ENCODE peak calls at places on chromosomes 6 and 20, in eight cellular contexts. One of them, this sample, is unnamed.

GRCh38 chr6:130602151-130602770 is 224.9 kb upstream of the SMLR1 start:
- DNase-seq in CD4-positive, alpha-beta T cell: no peak
- DNase-seq in cardiac fibroblast: peak; percentile 97
- DNase-seq in activated T-cell treated with anti-CD3 and anti-CD28 coated beads, Interleukin-2, amount 50 U/mL, for 24 hours: no peak
- DNase-seq in activated CD4-positive, alpha-beta T cell treated with anti-CD3 and anti-CD28 coated beads, Interleukin-2, amount 50 U/mL, for 24 hours: no peak
- DNase-seq in RKO: peak; percentile 96
- DNase-seq in hypothalamus: no peak
- DNase-seq in AG09309: peak; percentile 96
- DNase-seq in this sample: no peak

GRCh38 chr20:57439432-57439831 is 48.2 kb downstream of the RBM38 start:
- DNase-seq in CD4-positive, alpha-beta T cell: no peak
- DNase-seq in cardiac fibroblast: no peak
- DNase-seq in activated T-cell treated with anti-CD3 and anti-CD28 coated beads, Interleukin-2, amount 50 U/mL, for 24 hours: no peak
- DNase-seq in activated CD4-positive, alpha-beta T cell treated with anti-CD3 and anti-CD28 coated beads, Interleukin-2, amount 50 U/mL, for 24 hours: no peak
- DNase-seq in RKO: no peak
- DNase-seq in hypothalamus: peak; percentile 59
- DNase-seq in AG09309: no peak
- DNase-seq in this sample: no peak

GRCh38 chr6:164749126-164749758 is 560.2 kb downstream of the C6orf118 start:
- DNase-seq in CD4-positive, alpha-beta T cell: no peak
- DNase-seq in cardiac fibroblast: peak; percentile 12
- DNase-seq in activated T-cell treated with anti-CD3 and anti-CD28 coated beads, Interleukin-2, amount 50 U/mL, for 24 hours: no peak
- DNase-seq in activated CD4-positive, alpha-beta T cell treated with anti-CD3 and anti-CD28 coated beads, Interleukin-2, amount 50 U/mL, for 24 hours: no peak
- DNase-seq in RKO: no peak
- DNase-seq in hypothalamus: no peak
- DNase-seq in AG09309: no peak
- DNase-seq in this sample: no peak

GRCh38 chr6:101266063-101266462 is 127.4 kb upstream of the GRIK2 start:
- DNase-seq in CD4-positive, alpha-beta T cell: no peak
- DNase-seq in cardiac fibroblast: no peak
- DNase-seq in activated T-cell treated with anti-CD3 and anti-CD28 coated beads, Interleukin-2, amount 50 U/mL, for 24 hours: no peak
- DNase-seq in activated CD4-positive, alpha-beta T cell treated with anti-CD3 and anti-CD28 coated beads, Interleukin-2, amount 50 U/mL, for 24 hours: no peak
- DNase-seq in RKO: no peak
- DNase-seq in hypothalamus: no peak
- DNase-seq in AG09309: no peak
- DNase-seq in this sample: no peak

GRCh38 chr6:37675100-37675499 is 22.6 kb downstream of the MDGA1 start:
- DNase-seq in CD4-positive, alpha-beta T cell: no peak
- DNase-seq in cardiac fibroblast: no peak
- DNase-seq in activated T-cell treated with anti-CD3 and anti-CD28 coated beads, Interleukin-2, amount 50 U/mL, for 24 hours: no peak
- DNase-seq in activated CD4-positive, alpha-beta T cell treated with anti-CD3 and anti-CD28 coated beads, Interleukin-2, amount 50 U/mL, for 24 hours: no peak
- DNase-seq in RKO: no peak
- DNase-seq in hypothalamus: no peak
- DNase-seq in AG09309: no peak
- DNase-seq in this sample: no peak

GRCh38 chr6:165717732-165718465 is 54.9 kb upstream of the PDE10A start:
- DNase-seq in CD4-positive, alpha-beta T cell: no peak
- DNase-seq in cardiac fibroblast: peak; percentile 73
- DNase-seq in activated T-cell treated with anti-CD3 and anti-CD28 coated beads, Interleukin-2, amount 50 U/mL, for 24 hours: no peak
- DNase-seq in activated CD4-positive, alpha-beta T cell treated with anti-CD3 and anti-CD28 coated beads, Interleukin-2, amount 50 U/mL, for 24 hours: no peak
- DNase-seq in RKO: no peak
- DNase-seq in hypothalamus: no peak
- DNase-seq in AG09309: no peak
- DNase-seq in this sample: no peak

GRCh38 chr6:57242505-57242904 is 20.4 kb upstream of the RAB23 start:
- DNase-seq in CD4-positive, alpha-beta T cell: no peak
- DNase-seq in cardiac fibroblast: peak; percentile 97
- DNase-seq in activated T-cell treated with anti-CD3 and anti-CD28 coated beads, Interleukin-2, amount 50 U/mL, for 24 hours: no peak
- DNase-seq in activated CD4-positive, alpha-beta T cell treated with anti-CD3 and anti-CD28 coated beads, Interleukin-2, amount 50 U/mL, for 24 hours: no peak
- DNase-seq in RKO: peak; percentile 18
- DNase-seq in hypothalamus: no peak
- DNase-seq in AG09309: peak; percentile 89
- DNase-seq in this sample: no peak

GRCh38 chr6:16402501-16402900 is 164.1 kb downstream of the GMPR start:
- DNase-seq in CD4-positive, alpha-beta T cell: no peak
- DNase-seq in cardiac fibroblast: no peak
- DNase-seq in activated T-cell treated with anti-CD3 and anti-CD28 coated beads, Interleukin-2, amount 50 U/mL, for 24 hours: no peak
- DNase-seq in activated CD4-positive, alpha-beta T cell treated with anti-CD3 and anti-CD28 coated beads, Interleukin-2, amount 50 U/mL, for 24 hours: no peak
- DNase-seq in RKO: no peak
- DNase-seq in hypothalamus: no peak
- DNase-seq in AG09309: no peak
- DNase-seq in this sample: peak; percentile 32

GRCh38 chr6:3414704-3415453 is 42.0 kb downstream of the SLC22A23 start:
- DNase-seq in CD4-positive, alpha-beta T cell: peak; percentile 15
- DNase-seq in cardiac fibroblast: peak; percentile 68
- DNase-seq in activated T-cell treated with anti-CD3 and anti-CD28 coated beads, Interleukin-2, amount 50 U/mL, for 24 hours: peak; percentile 33
- DNase-seq in activated CD4-positive, alpha-beta T cell treated with anti-CD3 and anti-CD28 coated beads, Interleukin-2, amount 50 U/mL, for 24 hours: no peak
- DNase-seq in RKO: no peak
- DNase-seq in hypothalamus: no peak
- DNase-seq in AG09309: no peak
- DNase-seq in this sample: no peak

GRCh38 chr6:35146453-35146852 is 5.3 kb upstream of the TCP11 start:
- DNase-seq in CD4-positive, alpha-beta T cell: no peak
- DNase-seq in cardiac fibroblast: peak; percentile 71
- DNase-seq in activated T-cell treated with anti-CD3 and anti-CD28 coated beads, Interleukin-2, amount 50 U/mL, for 24 hours: no peak
- DNase-seq in activated CD4-positive, alpha-beta T cell treated with anti-CD3 and anti-CD28 coated beads, Interleukin-2, amount 50 U/mL, for 24 hours: no peak
- DNase-seq in RKO: peak; percentile 15
- DNase-seq in hypothalamus: peak; percentile 60
- DNase-seq in AG09309: no peak
- DNase-seq in this sample: peak; percentile 34

GRCh38 chr20:24953621-24954133 is 4.6 kb downstream of the CST7 start:
- DNase-seq in CD4-positive, alpha-beta T cell: no peak
- DNase-seq in cardiac fibroblast: no peak
- DNase-seq in activated T-cell treated with anti-CD3 and anti-CD28 coated beads, Interleukin-2, amount 50 U/mL, for 24 hours: no peak
- DNase-seq in activated CD4-positive, alpha-beta T cell treated with anti-CD3 and anti-CD28 coated beads, Interleukin-2, amount 50 U/mL, for 24 hours: no peak
- DNase-seq in RKO: no peak
- DNase-seq in hypothalamus: no peak
- DNase-seq in AG09309: no peak
- DNase-seq in this sample: no peak

GRCh38 chr6:1062786-1063545 is 248.9 kb upstream of the FOXQ1 start:
- DNase-seq in CD4-positive, alpha-beta T cell: no peak
- DNase-seq in cardiac fibroblast: no peak
- DNase-seq in activated T-cell treated with anti-CD3 and anti-CD28 coated beads, Interleukin-2, amount 50 U/mL, for 24 hours: no peak
- DNase-seq in activated CD4-positive, alpha-beta T cell treated with anti-CD3 and anti-CD28 coated beads, Interleukin-2, amount 50 U/mL, for 24 hours: no peak
- DNase-seq in RKO: no peak
- DNase-seq in hypothalamus: no peak
- DNase-seq in AG09309: no peak
- DNase-seq in this sample: no peak

GRCh38 chr6:105711216-105711615 is 308.3 kb upstream of the PREP start:
- DNase-seq in CD4-positive, alpha-beta T cell: no peak
- DNase-seq in cardiac fibroblast: peak; percentile 65
- DNase-seq in activated T-cell treated with anti-CD3 and anti-CD28 coated beads, Interleukin-2, amount 50 U/mL, for 24 hours: no peak
- DNase-seq in activated CD4-positive, alpha-beta T cell treated with anti-CD3 and anti-CD28 coated beads, Interleukin-2, amount 50 U/mL, for 24 hours: no peak
- DNase-seq in RKO: peak; percentile 10
- DNase-seq in hypothalamus: no peak
- DNase-seq in AG09309: no peak
- DNase-seq in this sample: no peak

GRCh38 chr20:47110819-47111218 is 216.2 kb downstream of the EYA2 start:
- DNase-seq in CD4-positive, alpha-beta T cell: no peak
- DNase-seq in cardiac fibroblast: no peak
- DNase-seq in activated T-cell treated with anti-CD3 and anti-CD28 coated beads, Interleukin-2, amount 50 U/mL, for 24 hours: no peak
- DNase-seq in activated CD4-positive, alpha-beta T cell treated with anti-CD3 and anti-CD28 coated beads, Interleukin-2, amount 50 U/mL, for 24 hours: no peak
- DNase-seq in RKO: no peak
- DNase-seq in hypothalamus: no peak
- DNase-seq in AG09309: no peak
- DNase-seq in this sample: no peak

GRCh38 chr20:32829291-32830005 is 9.7 kb downstream of the MAPRE1 start:
- DNase-seq in CD4-positive, alpha-beta T cell: no peak
- DNase-seq in cardiac fibroblast: peak; percentile 42
- DNase-seq in activated T-cell treated with anti-CD3 and anti-CD28 coated beads, Interleukin-2, amount 50 U/mL, for 24 hours: no peak
- DNase-seq in activated CD4-positive, alpha-beta T cell treated with anti-CD3 and anti-CD28 coated beads, Interleukin-2, amount 50 U/mL, for 24 hours: no peak
- DNase-seq in RKO: no peak
- DNase-seq in hypothalamus: no peak
- DNase-seq in AG09309: no peak
- DNase-seq in this sample: no peak

GRCh38 chr20:53800883-53801604 is 207.4 kb upstream of the ZNF217 start:
- DNase-seq in CD4-positive, alpha-beta T cell: no peak
- DNase-seq in cardiac fibroblast: no peak
- DNase-seq in activated T-cell treated with anti-CD3 and anti-CD28 coated beads, Interleukin-2, amount 50 U/mL, for 24 hours: no peak
- DNase-seq in activated CD4-positive, alpha-beta T cell treated with anti-CD3 and anti-CD28 coated beads, Interleukin-2, amount 50 U/mL, for 24 hours: no peak
- DNase-seq in RKO: no peak
- DNase-seq in hypothalamus: no peak
- DNase-seq in AG09309: no peak
- DNase-seq in this sample: no peak

GRCh38 chr20:10733122-10733521 is 59.3 kb upstream of the JAG1 start:
- DNase-seq in CD4-positive, alpha-beta T cell: no peak
- DNase-seq in cardiac fibroblast: no peak
- DNase-seq in activated T-cell treated with anti-CD3 and anti-CD28 coated beads, Interleukin-2, amount 50 U/mL, for 24 hours: no peak
- DNase-seq in activated CD4-positive, alpha-beta T cell treated with anti-CD3 and anti-CD28 coated beads, Interleukin-2, amount 50 U/mL, for 24 hours: no peak
- DNase-seq in RKO: no peak
- DNase-seq in hypothalamus: no peak
- DNase-seq in AG09309: no peak
- DNase-seq in this sample: no peak

This sample was measured in tibial nerve.